ENCODE peak calls at places on chromosomes 16 and 17, in seven cellular contexts. M is AG10803; L is AG04449; W is CD8-positive, alpha-beta memory T cell; N is ascending aorta; V is skeletal muscle cell; Y is breast epithelium. G is an unnamed sample.

GRCh38 chr16:57371494-57372371 is 557 bp upstream of the CX3CL1 start:
- DNase-seq in V (no peak), L (no peak), W (no peak), N (peak), M (no peak), Y (no peak), G (no peak)

GRCh38 chr16:58128721-58129096 is 472 bp downstream of the CFAP20 start:
- DNase-seq in L (no peak), N (no peak), W (no peak), M (no peak), V (no peak), Y (no peak), G (no peak)

GRCh38 chr17:53792451-53792850 is 30.3 kb upstream of the KIF2B start:
- DNase-seq in V (no peak), M (no peak), Y (no peak), N (no peak), W (no peak), L (no peak), G (no peak)

GRCh38 chr16:85514601-85515318 is 98.4 kb upstream of the GSE1 start:
- DNase-seq in N (peak), L (peak), Y (peak), M (peak), V (peak), W (no peak), G (peak)

GRCh38 chr17:1969712-1970111 is 55.4 kb downstream of the RTN4RL1 start:
- DNase-seq in M (no peak), W (no peak), V (no peak), Y (no peak), L (no peak), N (no peak), G (no peak)

GRCh38 chr17:20040216-20040615 is 31.1 kb downstream of the SPECC1 start:
- DNase-seq in M (no peak), Y (no peak), V (no peak), L (no peak), W (no peak), N (no peak), G (no peak)

GRCh38 chr16:68972008-68972407 is 128.7 kb downstream of the TANGO6 start:
- DNase-seq in V (no peak), N (no peak), W (no peak), Y (no peak), L (no peak), M (no peak), G (no peak)

GRCh38 chr16:10729649-10730048 is 14.0 kb upstream of the NUBP1 start:
- DNase-seq in L (no peak), N (no peak), V (no peak), M (peak), W (no peak), Y (peak), G (no peak)

GRCh38 chr17:19270951-19271611 is 33.9 kb downstream of the EPN2 start:
- DNase-seq in Y (no peak), W (no peak), N (no peak), M (no peak), V (no peak), L (no peak), G (no peak)

GRCh38 chr17:44348234-44348987 is 3.3 kb downstream of the GRN start:
- DNase-seq in M (peak), L (no peak), W (no peak), Y (no peak), N (no peak), V (no peak), G (no peak)

GRCh38 chr17:6426356-6427101 is 8.4 kb downstream of the AIPL1 start:
- DNase-seq in M (no peak), V (no peak), Y (no peak), W (no peak), N (no peak), L (no peak), G (no peak)

GRCh38 chr17:48610282-48611211 is at the start of gene HOXB7:
- DNase-seq in N (no peak), M (peak), L (no peak), V (no peak), W (peak), Y (no peak), G (no peak)

GRCh38 chr16:27745348-27745747 is 195.4 kb downstream of the KATNIP start:
- DNase-seq in M (no peak), Y (no peak), W (no peak), L (no peak), N (no peak), V (no peak), G (no peak)

GRCh38 chr17:41635121-41636097 is 11.0 kb upstream of the KRT17 start:
- DNase-seq in Y (no peak), L (no peak), M (no peak), N (no peak), V (no peak), W (no peak), G (no peak)

GRCh38 chr16:88703486-88704309 is 2.5 kb downstream of the RNF166 start:
- DNase-seq in M (no peak), W (peak), V (no peak), Y (peak), N (no peak), L (no peak), G (no peak)

GRCh38 chr16:3004781-3005284 is 7.9 kb upstream of the CLDN9 start:
- DNase-seq in N (no peak), V (no peak), M (no peak), Y (no peak), L (no peak), W (no peak), G (no peak)
- H3K4me3 ChIP-seq in N (peak), V (peak), M (peak), Y (peak), L (no peak), W (no peak), G (peak)

GRCh38 chr16:21283521-21284289 is 5.6 kb upstream of the CRYM start:
- DNase-seq in N (no peak), M (no peak), Y (no peak), W (no peak), L (no peak), V (no peak), G (no peak)

GRCh38 chr16:21279501-21279900 is 1.4 kb upstream of the CRYM start:
- DNase-seq in N (no peak), Y (no peak), L (no peak), W (no peak), M (no peak), V (no peak), G (no peak)

GRCh38 chr16:21281698-21282389 is 3.8 kb upstream of the CRYM start:
- DNase-seq in Y (no peak), N (no peak), V (no peak), M (no peak), L (no peak), W (no peak), G (no peak)

GRCh38 chr16:21284414-21284813 is 6.3 kb upstream of the CRYM start:
- DNase-seq in M (no peak), N (no peak), L (no peak), V (no peak), Y (no peak), W (no peak), G (no peak)
- H3K4me3 ChIP-seq in M (no peak), N (no peak), L (no peak), V (peak), Y (peak), W (no peak), G (no peak)

GRCh38 chr16:1874854-1875253 is 2.9 kb upstream of the MEIOB start:
- DNase-seq in Y (no peak), M (no peak), V (no peak), L (no peak), N (no peak), W (no peak), G (no peak)
- H3K4me3 ChIP-seq in Y (no peak), M (no peak), V (no peak), L (no peak), N (no peak), W (no peak), G (no peak)

GRCh38 chr16:31215287-31216115 is 1.4 kb downstream of the PYDC1 start:
- DNase-seq in L (no peak), V (no peak), M (peak), N (no peak), Y (peak), W (no peak), G (no peak)
- H3K4me3 ChIP-seq in L (peak), V (peak), M (peak), N (peak), Y (peak), W (peak), G (peak)

DNA sequence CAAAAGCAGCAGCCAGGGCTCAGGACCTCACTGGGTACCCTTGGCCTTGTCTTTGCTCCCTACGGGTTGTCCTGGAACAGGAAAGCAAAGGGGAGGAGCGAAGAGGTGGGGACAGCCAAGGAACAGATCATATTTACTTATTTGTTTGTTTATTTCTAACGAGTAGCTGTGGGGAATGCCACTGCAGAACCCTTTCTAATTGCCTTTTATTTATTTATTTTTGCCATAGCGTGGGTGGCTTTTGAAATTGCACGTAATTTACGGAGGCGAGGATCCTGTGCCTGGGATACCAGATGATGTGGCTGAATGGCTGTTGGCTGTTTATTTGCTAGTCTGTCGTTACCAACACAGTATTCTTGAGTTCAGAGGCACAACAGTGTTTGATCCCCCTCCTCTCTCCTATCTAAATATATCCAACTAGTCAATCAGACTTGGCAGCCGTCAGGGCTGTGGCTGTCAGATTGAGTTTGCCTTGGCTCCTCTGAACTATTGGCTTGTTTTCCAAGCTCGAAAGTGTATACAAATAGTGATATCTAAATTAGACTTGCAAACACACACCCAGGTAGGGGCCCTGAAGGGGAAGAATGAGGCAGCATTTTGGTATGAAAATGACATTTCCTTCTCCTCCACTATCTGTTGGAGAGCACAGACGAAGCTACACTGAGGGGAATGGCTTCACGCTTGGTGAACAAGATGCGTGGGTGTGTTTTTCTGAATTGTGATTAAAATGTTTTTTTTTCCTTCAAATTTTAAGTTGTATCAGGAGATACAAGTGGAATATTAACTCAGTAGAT is 110.4 kb downstream of the MSI2 start:
- DNase-seq in M (no peak), V (no peak), W (no peak), N (no peak), Y (no peak), L (no peak), G (no peak)
- H3K4me3 ChIP-seq in M (no peak), V (no peak), W (no peak), N (no peak), Y (no peak), L (no peak), G (no peak)

DNA sequence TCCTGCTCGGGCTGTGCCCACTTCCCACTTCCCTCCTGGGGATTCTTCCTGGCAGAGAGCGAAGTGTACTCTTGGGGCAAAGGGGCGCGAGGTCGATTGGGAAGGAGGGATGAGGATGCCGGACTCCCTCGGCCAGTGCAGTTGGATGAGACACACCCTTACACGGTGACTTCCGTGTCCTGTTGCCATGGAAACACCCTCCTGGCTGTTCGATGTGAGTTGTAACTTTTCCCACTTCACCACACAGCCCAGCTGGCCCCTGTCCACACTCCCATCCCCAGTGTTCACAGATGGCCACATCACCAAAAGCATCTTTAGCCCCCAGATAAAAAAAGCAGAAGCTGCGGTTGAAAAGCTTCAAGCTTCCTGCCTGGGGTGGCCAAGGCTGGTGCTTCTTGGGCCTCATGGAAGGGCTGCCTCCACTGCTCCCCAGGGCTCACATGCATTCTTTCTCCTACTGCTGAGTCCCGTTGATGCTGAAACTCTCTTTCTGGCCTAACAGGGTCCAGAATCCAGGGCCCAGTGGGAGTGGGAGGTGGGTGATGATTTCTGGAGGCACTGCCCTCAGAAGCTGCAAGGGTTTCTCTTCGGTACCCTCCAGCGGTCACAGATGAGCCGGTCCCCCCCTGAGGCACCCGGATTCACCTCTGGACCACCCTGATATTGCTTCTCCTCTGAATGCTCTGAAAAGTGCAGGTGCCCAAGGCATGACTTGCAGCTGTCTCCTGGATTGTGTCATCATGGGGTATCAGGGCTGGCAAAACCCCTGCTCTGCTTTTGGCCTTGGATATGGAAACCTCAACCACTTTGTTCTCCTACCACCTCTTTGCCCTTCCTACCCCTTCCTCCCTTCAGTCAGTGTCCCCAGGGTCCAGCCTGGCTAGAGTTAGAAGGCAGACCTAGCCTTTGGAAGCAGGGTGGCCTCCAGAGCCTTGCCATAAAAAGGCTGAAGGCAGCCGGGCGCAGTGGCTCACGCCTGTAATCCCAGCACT is 2.2 kb upstream of the TRAF4 start:
- DNase-seq in W (no peak), L (no peak), N (no peak), M (no peak), V (no peak), Y (no peak), G (no peak)
- H3K4me3 ChIP-seq in W (no peak), L (no peak), N (no peak), M (no peak), V (no peak), Y (no peak), G (no peak)

GRCh38 chr16:12903325-12904040 is 2.1 kb downstream of the SHISA9 start:
- DNase-seq in L (no peak), V (no peak), W (no peak), M (no peak), N (no peak), Y (no peak), G (no peak)

GRCh38 chr16:12900599-12901203 is 697 bp upstream of the SHISA9 start:
- DNase-seq in W (no peak), Y (no peak), V (no peak), L (no peak), N (no peak), M (no peak), G (no peak)

GRCh38 chr16:12901204-12901596 is 198 bp upstream of the SHISA9 start:
- DNase-seq in W (no peak), Y (no peak), N (no peak), V (no peak), M (no peak), L (no peak), G (no peak)

GRCh38 chr16:12902511-12903324 is 1.3 kb downstream of the SHISA9 start:
- DNase-seq in M (no peak), V (no peak), W (no peak), L (no peak), N (no peak), Y (no peak), G (no peak)

DNA sequence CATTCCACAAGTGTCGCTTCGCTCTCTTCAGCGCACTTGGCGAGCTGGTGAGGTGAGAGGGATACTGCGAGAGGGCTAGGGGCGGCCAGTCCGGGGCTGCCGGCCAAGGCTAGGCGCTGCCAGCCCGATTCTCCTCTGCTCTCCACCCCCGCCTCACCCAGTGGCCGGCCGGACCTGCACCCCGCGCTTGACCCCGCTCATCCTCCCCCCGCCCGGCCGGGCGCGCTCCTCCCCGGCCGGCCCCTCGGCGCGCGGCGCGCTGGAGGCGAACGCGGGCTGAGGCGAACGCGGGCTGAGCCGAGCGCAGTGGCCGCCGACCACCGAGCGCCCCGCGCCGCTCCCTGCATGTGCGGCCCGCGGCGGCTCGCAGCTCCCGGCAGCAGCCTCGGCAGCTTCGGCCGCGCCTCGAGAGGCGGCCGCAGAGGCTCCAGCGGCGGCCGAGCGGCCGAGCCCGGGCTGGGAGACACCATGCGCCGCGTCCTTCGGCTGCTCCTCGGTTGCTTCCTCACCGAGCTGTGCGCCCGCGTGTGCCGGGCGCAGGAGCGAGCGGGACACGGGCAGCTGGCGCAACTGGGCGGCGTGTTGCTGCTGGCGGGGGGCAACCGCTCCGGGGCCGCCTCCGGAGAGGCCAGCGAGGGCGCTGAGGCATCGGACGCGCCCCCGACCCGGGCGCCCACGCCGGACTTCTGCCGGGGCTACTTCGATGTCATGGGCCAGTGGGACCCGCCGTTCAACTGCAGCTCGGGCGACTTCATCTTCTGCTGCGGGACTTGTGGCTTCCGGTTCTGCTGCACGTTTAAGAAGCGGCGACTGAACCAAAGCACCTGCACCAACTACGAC is at the start of gene SHISA9:
- DNase-seq in L (no peak), M (peak), Y (no peak), N (no peak), V (no peak), W (no peak), G (no peak)
- H3K4me3 ChIP-seq in L (no peak), M (peak), Y (peak), N (peak), V (peak), W (no peak), G (peak)

GRCh38 chr17:34068506-34069035 is 186.5 kb upstream of the CCL2 start:
- DNase-seq in L (no peak), Y (peak), M (no peak), N (no peak), V (no peak), W (no peak), G (no peak)
- H3K4me3 ChIP-seq in L (no peak), Y (no peak), M (no peak), N (no peak), V (no peak), W (no peak), G (no peak)